ENCODE peak calls at places on chromosomes 5 and 9, in ten cellular contexts. C, B, S, M, K, I, P, W, J and R are unnamed samples.

GRCh38 chr9:70117835-70118319 is 74.2 kb downstream of the MAMDC2 start:
- DNase-seq in C (no peak), K (no peak), B (no peak), J (no peak), S (no peak), P (no peak), W (no peak), M (no peak), I (no peak), R (no peak)

GRCh38 chr9:135210676-135211523 is 123.4 kb downstream of the OLFM1 start:
- DNase-seq in C (no peak), B (peak), K (no peak), P (no peak), J (no peak), M (no peak), W (no peak), S (peak), I (no peak), R (no peak)

GRCh38 chr5:139137703-139138102 is 60.5 kb downstream of the SIL1 start:
- DNase-seq in K (peak), B (no peak), I (no peak), P (peak), J (peak), M (no peak), S (no peak), C (peak), W (no peak), R (no peak)

GRCh38 chr9:86856259-86856658 is 91.0 kb downstream of the GAS1 start:
- DNase-seq in W (no peak), B (no peak), P (no peak), J (no peak), I (no peak), C (no peak), S (no peak), K (peak), M (no peak), R (no peak)

GRCh38 chr9:73114058-73114457 is 37.6 kb upstream of the ANXA1 start:
- DNase-seq in S (no peak), C (no peak), W (no peak), B (no peak), M (no peak), I (no peak), J (no peak), P (no peak), K (no peak), R (no peak)

GRCh38 chr5:54870251-54870650 is 115.1 kb downstream of the ESM1 start:
- DNase-seq in K (no peak), P (no peak), I (no peak), C (no peak), J (no peak), S (no peak), M (no peak), B (no peak), W (no peak), R (no peak)

GRCh38 chr9:21672762-21673161 is 129.7 kb upstream of the MTAP start:
- DNase-seq in C (no peak), B (no peak), K (no peak), J (no peak), S (no peak), I (no peak), W (no peak), M (no peak), P (no peak), R (no peak)

GRCh38 chr5:139392678-139393496 is 2.0 kb downstream of the PROB1 start:
- DNase-seq in W (peak), B (peak), J (no peak), I (no peak), M (peak), S (no peak), K (peak), C (peak), P (peak), R (peak)

GRCh38 chr5:78062645-78063044 is 231.9 kb downstream of the AP3B1 start:
- DNase-seq in W (no peak), I (no peak), J (no peak), P (no peak), K (no peak), M (no peak), S (no peak), B (no peak), C (no peak), R (no peak)

GRCh38 chr9:6152824-6153223 is 62.8 kb upstream of the IL33 start:
- DNase-seq in C (no peak), I (no peak), P (no peak), W (no peak), J (no peak), S (no peak), M (no peak), K (no peak), B (no peak), R (no peak)

GRCh38 chr9:91663858-91664257 is 240.2 kb upstream of the NFIL3 start:
- DNase-seq in B (no peak), P (no peak), S (no peak), K (no peak), M (no peak), C (no peak), W (no peak), J (no peak), I (no peak), R (no peak)

GRCh38 chr5:76074487-76074886 is 8.7 kb upstream of the SV2C start:
- DNase-seq in B (no peak), I (no peak), S (no peak), C (peak), W (peak), P (peak), K (peak), M (no peak), J (no peak), R (peak)

GRCh38 chr9:26725573-26725972 is 167.0 kb downstream of the CAAP1 start:
- DNase-seq in W (no peak), C (no peak), P (no peak), S (no peak), K (no peak), B (no peak), J (no peak), M (no peak), I (peak), R (no peak)

GRCh38 chr5:119284031-119284430 is 71.8 kb upstream of the TNFAIP8 start:
- DNase-seq in K (no peak), B (no peak), I (no peak), M (no peak), P (peak), W (no peak), C (no peak), J (no peak), S (no peak), R (no peak)

GRCh38 chr9:89461302-89461701 is 36.6 kb downstream of the SEMA4D start:
- DNase-seq in M (no peak), J (no peak), C (no peak), I (no peak), P (no peak), B (no peak), W (no peak), K (no peak), S (no peak), R (peak)

GRCh38 chr5:143921525-143922311 is 109.8 kb downstream of the HMHB1 start:
- DNase-seq in B (no peak), M (no peak), S (no peak), I (no peak), P (no peak), W (no peak), J (no peak), K (no peak), C (no peak), R (no peak)

GRCh38 chr9:124450241-124450924 is at the start of gene ADGRD2:
- DNase-seq in J (peak), M (no peak), C (peak), W (peak), B (peak), P (no peak), K (peak), I (no peak), S (no peak), R (peak)

GRCh38 chr9:114724741-114725140 is 42.7 kb upstream of the TEX48 start:
- DNase-seq in J (no peak), K (no peak), M (no peak), W (no peak), S (no peak), P (no peak), C (no peak), I (no peak), B (no peak), R (no peak)

GRCh38 chr5:160240350-160240749 is 11.0 kb downstream of the FABP6 start:
- DNase-seq in I (no peak), B (no peak), W (no peak), K (no peak), M (no peak), S (no peak), C (no peak), J (no peak), P (no peak), R (no peak)

GRCh38 chr5:139641116-139642080 is 6.8 kb upstream of the CXXC5 start:
- DNase-seq in K (peak), W (no peak), B (no peak), M (peak), J (no peak), C (no peak), S (peak), P (no peak), I (no peak), R (no peak)

GRCh38 chr5:81751836-81752643 is 1.1 kb upstream of the SSBP2 start:
- DNase-seq in I (no peak), W (no peak), K (no peak), P (no peak), S (peak), C (no peak), J (no peak), M (no peak), B (peak), R (no peak)

GRCh38 chr9:90815183-90815943 is 13.7 kb downstream of the SYK start:
- DNase-seq in C (no peak), W (no peak), P (peak), M (peak), B (no peak), J (peak), S (peak), I (no peak), K (no peak), R (peak)

GRCh38 chr5:141691867-141692532 is 10.0 kb upstream of the ARAP3 start:
- DNase-seq in S (peak), I (peak), J (peak), P (peak), K (peak), M (peak), C (peak), W (peak), B (peak), R (peak)

GRCh38 chr9:38651400-38652042 is 31.1 kb upstream of the ANKRD18A start:
- DNase-seq in K (no peak), I (no peak), J (no peak), W (peak), M (no peak), S (no peak), C (no peak), P (no peak), B (no peak), R (no peak)

GRCh38 chr9:89592963-89593775 is 11.6 kb upstream of the GADD45G start:
- DNase-seq in I (no peak), P (no peak), M (no peak), C (peak), B (no peak), K (peak), S (no peak), J (no peak), W (no peak), R (no peak)

GRCh38 chr5:145350501-145350900 is 484.6 kb downstream of the PRELID2 start:
- DNase-seq in M (no peak), K (no peak), W (no peak), P (no peak), S (no peak), I (no peak), J (no peak), B (no peak), C (no peak), R (no peak)

GRCh38 chr9:33329117-33329563 is 38.8 kb downstream of the NFX1 start:
- DNase-seq in M (no peak), J (no peak), S (peak), P (no peak), I (peak), K (no peak), C (no peak), W (no peak), B (no peak), R (no peak)

GRCh38 chr5:37789991-37790390 is 49.9 kb downstream of the GDNF start:
- DNase-seq in P (no peak), M (no peak), I (no peak), S (no peak), K (no peak), W (no peak), J (no peak), C (no peak), B (no peak), R (no peak)

GRCh38 chr5:54942064-54942778 is 43.2 kb downstream of the ESM1 start:
- DNase-seq in B (no peak), I (no peak), W (no peak), J (no peak), S (no peak), C (no peak), K (no peak), P (no peak), M (no peak), R (no peak)

GRCh38 chr5:140926211-140926902 is at the start of gene PCDHAC1:
- DNase-seq in I (peak), K (peak), J (peak), M (no peak), P (no peak), S (peak), B (peak), W (no peak), C (peak), R (peak)

GRCh38 chr9:82492274-82492673 is 503.7 kb downstream of the SPATA31D1 start:
- DNase-seq in W (no peak), M (no peak), K (no peak), B (no peak), I (no peak), S (no peak), C (no peak), J (no peak), P (peak), R (no peak)

GRCh38 chr5:174324680-174325079 is 279.2 kb downstream of the NSG2 start:
- DNase-seq in I (no peak), B (no peak), W (no peak), K (no peak), C (no peak), M (no peak), J (no peak), S (no peak), P (no peak), R (no peak)

GRCh38 chr5:180600554-180601041 is 9.3 kb upstream of the SCGB3A1 start:
- DNase-seq in K (peak), B (no peak), I (no peak), P (no peak), M (no peak), C (peak), S (peak), J (no peak), W (peak), R (no peak)

GRCh38 chr9:83383034-83383433 is 155.2 kb downstream of the FRMD3 start:
- DNase-seq in W (no peak), J (no peak), M (no peak), S (no peak), B (no peak), C (no peak), I (no peak), P (no peak), K (no peak), R (no peak)

GRCh38 chr9:130143974-130144373 is 28.2 kb upstream of the NCS1 start:
- DNase-seq in W (no peak), P (no peak), I (peak), J (no peak), B (no peak), C (no peak), K (no peak), M (no peak), S (peak), R (peak)

GRCh38 chr5:138757061-138757776 is 4.0 kb downstream of the CTNNA1 start:
- DNase-seq in B (no peak), M (no peak), K (no peak), P (no peak), S (no peak), C (no peak), I (no peak), W (no peak), J (no peak), R (no peak)

GRCh38 chr5:26889810-26890209 is 148.6 kb downstream of the CDH9 start:
- DNase-seq in I (no peak), S (no peak), J (no peak), B (no peak), C (no peak), M (no peak), P (no peak), W (no peak), K (no peak), R (no peak)

GRCh38 chr5:179747815-179748214 is 15.2 kb downstream of the MAML1 start:
- DNase-seq in P (no peak), M (no peak), S (no peak), I (no peak), K (no peak), J (no peak), C (no peak), B (no peak), W (no peak), R (no peak)

GRCh38 chr5:61549530-61549929 is 217.5 kb downstream of the ZSWIM6 start:
- DNase-seq in M (no peak), P (no peak), S (no peak), W (no peak), B (no peak), C (no peak), I (no peak), J (no peak), K (no peak), R (no peak)

DNA sequence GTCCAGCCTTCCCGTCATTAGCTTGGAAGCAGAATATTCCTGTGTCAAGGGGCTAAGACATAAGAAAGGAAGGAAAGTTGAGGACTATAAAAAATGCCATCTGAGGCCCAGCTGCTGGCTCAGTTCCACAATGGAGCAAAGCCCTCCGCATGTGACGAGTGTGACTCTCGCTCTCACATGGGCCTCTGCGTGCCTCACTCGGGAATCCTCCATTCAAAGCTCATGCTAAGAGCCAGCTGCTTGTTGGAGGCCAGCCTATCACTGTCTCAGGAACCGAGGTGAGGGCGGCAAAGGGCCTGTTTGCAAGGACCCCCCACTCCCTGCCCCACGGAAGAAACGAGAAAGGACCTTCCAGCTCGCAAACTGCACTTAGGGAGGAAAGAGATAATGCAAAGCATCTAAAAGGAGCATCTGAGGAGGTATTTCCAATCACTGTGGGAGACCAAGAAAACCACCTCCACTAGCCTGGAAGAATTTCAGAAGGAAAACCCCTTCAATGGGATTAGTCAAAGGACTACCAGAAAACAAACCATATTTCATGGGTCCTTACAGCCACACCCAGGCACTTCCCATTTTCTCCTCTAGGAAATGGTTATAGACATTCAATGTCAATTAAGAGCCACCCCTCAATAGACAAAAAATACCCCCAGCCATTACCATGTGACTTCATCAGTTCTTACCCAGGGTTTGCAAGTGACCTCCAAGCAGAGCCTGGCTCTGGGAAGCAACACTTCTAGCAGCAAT is 95.3 kb downstream of the PRRT1B start:
- DNase-seq in C (no peak), M (peak), S (peak), P (no peak), J (no peak), K (no peak), B (no peak), I (no peak), W (no peak), R (no peak)
- TF ChIP-seq CTCF in C (no peak), M (no peak), S (no peak), P (no peak), J (no peak), K (no peak), B (no peak), I (no peak), W (no peak), R (no peak)

GRCh38 chr9:19310246-19310645 is 69.8 kb downstream of the RPS6 start:
- DNase-seq in C (no peak), P (no peak), M (no peak), S (no peak), K (no peak), J (no peak), W (no peak), B (no peak), I (no peak), R (no peak)

GRCh38 chr9:19303216-19303615 is 72.7 kb downstream of the DENND4C start:
- DNase-seq in I (no peak), P (no peak), S (no peak), W (no peak), J (no peak), B (no peak), M (no peak), C (no peak), K (no peak), R (no peak)

GRCh38 chr9:19306568-19306967 is 73.5 kb downstream of the RPS6 start:
- DNase-seq in J (no peak), K (no peak), P (no peak), B (no peak), S (no peak), C (no peak), I (no peak), W (no peak), M (no peak), R (no peak)
- TF ChIP-seq CTCF in J (no peak), K (no peak), P (no peak), B (no peak), S (no peak), C (no peak), I (no peak), W (no peak), M (no peak), R (no peak)

GRCh38 chr9:74309654-74310053 is 187.5 kb upstream of the RORB start:
- DNase-seq in C (no peak), B (no peak), K (no peak), P (no peak), J (no peak), W (no peak), M (no peak), I (no peak), S (no peak), R (no peak)
- TF ChIP-seq CTCF in C (no peak), B (no peak), K (peak), P (no peak), J (no peak), W (no peak), M (no peak), I (no peak), S (no peak), R (no peak)

DNA sequence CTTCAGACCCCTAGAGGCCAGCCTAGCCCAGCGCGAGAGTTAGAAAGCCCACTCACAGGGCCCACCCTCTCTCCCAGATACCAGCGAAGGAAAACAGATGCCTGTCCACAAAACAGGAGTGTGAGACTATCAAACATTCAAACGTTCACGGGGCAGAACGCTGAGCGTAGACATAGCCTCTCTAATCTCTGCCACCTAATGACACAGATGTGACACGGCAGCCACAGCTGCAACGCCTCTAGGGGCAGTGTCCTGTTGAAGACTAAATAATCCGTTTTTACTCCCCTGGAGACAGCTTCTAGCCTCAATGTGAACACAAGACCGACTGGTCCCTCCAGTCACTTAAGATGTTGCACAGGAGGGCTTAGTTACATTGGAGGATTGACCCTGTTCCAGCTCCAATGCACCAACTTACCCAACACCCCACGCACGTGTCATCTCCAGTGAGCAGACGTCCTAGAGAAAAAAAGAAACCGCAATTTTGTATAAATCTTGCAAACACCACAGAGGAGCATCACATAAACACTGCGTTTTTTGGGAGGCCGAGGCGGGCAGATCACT is 14.3 kb downstream of the DIPK1B start:
- DNase-seq in M (peak), I (no peak), W (peak), K (peak), J (no peak), B (peak), C (no peak), S (no peak), P (peak), R (peak)
- TF ChIP-seq CTCF in M (peak), I (no peak), W (peak), K (peak), J (peak), B (peak), C (no peak), S (no peak), P (peak), R (peak)

GRCh38 chr5:166188482-166188881 is 2103.0 kb upstream of the WWC1 start:
- DNase-seq in K (peak), C (no peak), I (no peak), M (no peak), P (no peak), J (no peak), B (no peak), S (no peak), W (no peak), R (no peak)

DNA sequence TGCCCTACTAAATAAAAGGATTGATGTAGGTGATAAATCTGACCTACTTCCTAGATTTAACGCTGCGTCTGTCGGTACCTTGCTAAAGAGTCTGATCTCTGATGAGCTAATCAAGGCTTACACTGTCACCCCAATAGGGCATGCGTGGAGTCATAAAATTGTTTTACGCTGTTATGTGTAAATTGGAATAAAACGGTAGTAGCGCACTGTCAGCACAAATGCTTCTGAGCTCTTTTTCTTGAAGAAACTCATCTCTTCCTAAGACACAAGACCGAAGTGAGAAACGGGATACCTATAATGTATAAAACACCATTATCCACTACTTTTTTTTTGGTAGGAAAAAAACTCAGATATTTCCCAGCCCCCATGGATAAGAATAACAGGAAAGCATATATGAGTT is 2106.2 kb upstream of the WWC1 start:
- DNase-seq in M (no peak), C (no peak), I (no peak), K (no peak), J (no peak), B (no peak), P (no peak), W (no peak), S (no peak), R (no peak)
- TF ChIP-seq CTCF in M (no peak), C (no peak), I (no peak), K (no peak), J (no peak), B (no peak), P (no peak), W (no peak), S (no peak), R (no peak)